ENCODE peak calls at places on chromosomes 12 and 14, in nine cellular contexts. U is WTC11; M is mucosa of descending colon; P is GM20000; L is cardiac muscle cell; K is NB4; R is CD8-positive, alpha-beta T cell; Z is esophagus muscularis mucosa; V is activated B cell treated with CpG ODN at 0.5 μM for 24 hours. F is an unnamed sample.

GRCh38 chr12:65450610-65451009 is 172.1 kb downstream of the MSRB3 start:
- DNase-seq in U (no peak), M (no peak), R (no peak), V (no peak), L (no peak), K (no peak), P (no peak), Z (no peak), F (no peak)

GRCh38 chr12:57193706-57194245 is 22.8 kb upstream of the NXPH4 start:
- DNase-seq in L (no peak), P (no peak), Z (no peak), K (no peak), V (no peak), M (no peak), R (no peak), U (no peak), F (no peak)

GRCh38 chr14:60092516-60092915 is 793 bp downstream of the PCNX4 start:
- DNase-seq in L (peak; percentile 49), R (peak; percentile 51), U (no peak), P (peak; percentile 17), K (peak; percentile 61), V (no peak), M (no peak), Z (no peak), F (no peak)

GRCh38 chr14:55572578-55572977 is 7.4 kb upstream of the KTN1 start:
- DNase-seq in V (no peak), U (no peak), K (no peak), R (no peak), Z (no peak), L (peak; percentile 69), P (no peak), M (no peak), F (no peak)

GRCh38 chr12:4956054-4956453 is 46.3 kb downstream of the KCNA1 start:
- DNase-seq in U (no peak), R (no peak), K (no peak), V (no peak), Z (no peak), M (no peak), P (no peak), L (no peak), F (no peak)

GRCh38 chr12:10016881-10017280 is 6.5 kb downstream of the CLEC12B start:
- DNase-seq in L (no peak), U (no peak), K (peak; percentile 16), R (no peak), V (no peak), Z (no peak), P (no peak), M (no peak), F (no peak)

GRCh38 chr14:99518441-99519346 is 37.5 kb downstream of the CCNK start:
- DNase-seq in V (peak; percentile 73), P (peak; percentile 89), K (peak; percentile 66), U (peak; percentile 88), M (peak; percentile 79), R (peak; percentile 92), L (peak; percentile 64), Z (no peak), F (no peak)

GRCh38 chr14:63857467-63858030 is 4.7 kb downstream of the SYNE2 start:
- DNase-seq in P (no peak), V (no peak), L (no peak), U (no peak), R (no peak), K (no peak), M (no peak), Z (no peak), F (no peak)

GRCh38 chr14:99026471-99026870 is 245.5 kb downstream of the BCL11B start:
- DNase-seq in L (no peak), K (peak; percentile 62), Z (no peak), U (no peak), P (no peak), R (no peak), M (no peak), V (no peak), F (no peak)

GRCh38 chr12:110042260-110042659 is 6.1 kb downstream of the C12orf76 start:
- DNase-seq in L (no peak), Z (no peak), R (no peak), P (no peak), K (no peak), V (no peak), U (no peak), M (no peak), F (no peak)

GRCh38 chr12:11648514-11649412 is 711 bp upstream of the ETV6 start:
- DNase-seq in V (peak; percentile 64), L (peak; percentile 86), P (peak; percentile 86), K (peak; percentile 97), U (peak; percentile 70), R (peak; percentile 70), Z (peak; percentile 95), M (peak; percentile 74), F (peak; percentile 67)

GRCh38 chr12:97396989-97397388 is 65.6 kb upstream of the RMST start:
- DNase-seq in P (no peak), K (no peak), V (no peak), Z (no peak), M (no peak), L (no peak), U (peak; percentile 46), R (no peak), F (no peak)

GRCh38 chr14:29216316-29216715 is 449.7 kb downstream of the FOXG1 start:
- DNase-seq in M (no peak), L (no peak), V (no peak), K (no peak), U (no peak), Z (no peak), R (no peak), P (no peak), F (no peak)

GRCh38 chr12:119328111-119328510 is 6.4 kb upstream of the CCDC60 start:
- DNase-seq in R (no peak), P (no peak), K (peak; percentile 40), M (no peak), U (peak; percentile 75), V (no peak), Z (no peak), L (peak; percentile 46), F (no peak)

GRCh38 chr14:53670701-53671100 is 285.9 kb downstream of the BMP4 start:
- DNase-seq in P (no peak), R (no peak), Z (no peak), K (no peak), U (no peak), L (no peak), V (no peak), M (no peak), F (peak; percentile 37)

GRCh38 chr14:65425885-65426284 is 13.4 kb downstream of the FUT8 start:
- DNase-seq in M (no peak), U (no peak), K (no peak), Z (no peak), V (no peak), L (no peak), P (no peak), R (no peak), F (no peak)

GRCh38 chr12:3201741-3202500 is 124.7 kb downstream of the TSPAN9 start:
- DNase-seq in P (no peak), K (no peak), M (no peak), Z (no peak), U (no peak), V (no peak), L (peak; percentile 32), R (no peak), F (no peak)

GRCh38 chr12:49741882-49742620 is 694 bp downstream of the TMBIM6 start:
- DNase-seq in M (peak; percentile 94), P (peak; percentile 70), L (peak; percentile 85), K (peak; percentile 93), U (peak; percentile 75), V (peak; percentile 74), Z (peak; percentile 94), R (peak; percentile 83), F (peak; percentile 37)

GRCh38 chr12:111655356-111655755 is 30.4 kb downstream of the BRAP start:
- DNase-seq in L (no peak), R (no peak), U (no peak), M (no peak), V (no peak), Z (no peak), P (no peak), K (no peak), F (no peak)

GRCh38 chr12:51969643-51970042 is 18.1 kb downstream of the ACVR1B start:
- DNase-seq in K (no peak), P (no peak), R (no peak), M (no peak), V (no peak), U (no peak), Z (no peak), L (no peak), F (no peak)

GRCh38 chr12:16526693-16527092 is 79.3 kb downstream of the LMO3 start:
- DNase-seq in R (no peak), U (no peak), P (no peak), Z (no peak), L (no peak), V (no peak), M (no peak), K (no peak), F (no peak)

GRCh38 chr14:36647417-36647826 is 14.2 kb upstream of the PAX9 start:
- DNase-seq in P (no peak), V (no peak), M (no peak), L (no peak), R (no peak), Z (no peak), K (no peak), U (peak; percentile 22), F (no peak)

DNA sequence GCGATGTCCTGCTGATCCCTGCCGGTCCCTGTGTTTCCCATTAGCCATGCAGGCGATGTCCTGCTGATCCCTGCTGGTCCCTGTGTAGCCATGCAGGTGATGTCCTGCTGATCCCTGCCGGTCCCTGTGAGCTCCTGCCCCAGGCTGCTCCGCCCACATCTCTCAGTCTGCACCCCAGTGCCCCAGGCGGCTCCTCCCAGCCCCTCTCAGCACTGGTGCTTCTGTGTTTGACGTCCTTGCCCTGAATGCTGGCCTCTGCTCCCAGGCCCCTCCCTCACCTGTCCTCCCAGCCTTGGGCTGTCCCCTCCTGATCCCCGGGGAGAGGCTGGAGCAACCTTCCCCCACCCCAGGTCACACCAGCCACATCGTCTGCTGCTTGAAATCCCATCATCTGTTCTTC is 41.4 kb upstream of the TEX22 start:
- DNase-seq in P (no peak), V (no peak), L (no peak), M (no peak), K (no peak), R (no peak), U (no peak), Z (no peak), F (no peak)
- TF ChIP-seq CTCF in P (no peak), V (no peak), L (no peak), M (no peak), K (no peak), R (no peak), U (no peak), Z (no peak), F (no peak)

GRCh38 chr14:91369628-91370445 is 47.8 kb downstream of the CCDC88C start:
- DNase-seq in M (no peak), P (no peak), Z (no peak), V (no peak), R (no peak), U (no peak), K (no peak), L (no peak), F (no peak)
- TF ChIP-seq CTCF in M (no peak), P (no peak), Z (no peak), V (no peak), R (no peak), U (no peak), K (no peak), L (no peak), F (no peak)

GRCh38 chr14:90599748-90600507 is 203.1 kb downstream of the CALM1 start:
- DNase-seq in R (no peak), U (no peak), Z (no peak), L (no peak), V (no peak), K (no peak), M (no peak), P (no peak), F (no peak)
- TF ChIP-seq CTCF in R (no peak), U (no peak), Z (peak; percentile 31), L (peak; percentile 19), V (no peak), K (no peak), M (no peak), P (no peak), F (peak; percentile 8)

GRCh38 chr14:67674139-67674479 is 323 bp downstream of the VTI1B start:
- DNase-seq in U (peak; percentile 81), L (peak; percentile 91), M (peak; percentile 84), V (peak; percentile 47), P (peak; percentile 67), Z (no peak), K (peak; percentile 80), R (no peak), F (no peak)
- TF ChIP-seq CTCF in U (no peak), L (peak; percentile 32), M (no peak), V (no peak), P (no peak), Z (peak; percentile 26), K (peak; percentile 4), R (no peak), F (peak; percentile 38)

F was measured in kidney epithelial cell.